ENCODE peak calls at places on chromosomes 2 and 18, in seven cellular contexts. R, O, F, P, T, Z and B are unnamed samples.
A peak's percentile ranks its signal among the peaks of the same experiment; 100 is the strongest.

GRCh38 chr18:55265130-55265675 is 305.9 kb upstream of the CCDC68 start:
- DNase-seq in Z (no peak), P (no peak), F (no peak), R (no peak), T (no peak), O (no peak), B (no peak)

GRCh38 chr2:207126724-207127314 is 38.9 kb downstream of the KLF7 start:
- DNase-seq in F (no peak), T (no peak), R (no peak), P (no peak), Z (no peak), O (no peak), B (no peak)

GRCh38 chr2:118224144-118224887 is 136.0 kb downstream of the INSIG2 start:
- DNase-seq in O (peak; percentile 27), P (peak; percentile 36), R (peak; percentile 27), T (peak; percentile 1), F (peak; percentile 48), Z (no peak), B (no peak)

GRCh38 chr18:47683774-47684173 is 246.7 kb downstream of the SMAD2 start:
- DNase-seq in O (no peak), P (no peak), F (no peak), T (no peak), R (no peak), Z (no peak), B (no peak)

GRCh38 chr2:27929916-27930486 is 39.5 kb downstream of the BABAM2 start:
- DNase-seq in O (no peak), Z (no peak), R (no peak), P (no peak), F (no peak), T (no peak), B (no peak)

GRCh38 chr18:79585395-79586370 is 93.9 kb upstream of the CTDP1 start:
- DNase-seq in O (no peak), T (no peak), Z (no peak), F (peak; percentile 37), R (no peak), P (no peak), B (peak; percentile 92)

GRCh38 chr2:52074139-52074719 is 1042.3 kb upstream of the NRXN1 start:
- DNase-seq in O (no peak), T (no peak), Z (no peak), F (no peak), R (no peak), P (no peak), B (no peak)

GRCh38 chr2:238967978-238968360 is 120.1 kb downstream of the TWIST2 start:
- DNase-seq in P (no peak), Z (no peak), O (no peak), R (no peak), T (no peak), F (no peak), B (no peak)

GRCh38 chr18:12998332-12999060 is 7.3 kb downstream of the CEP192 start:
- DNase-seq in O (no peak), T (no peak), R (no peak), Z (no peak), P (no peak), F (no peak), B (no peak)

GRCh38 chr2:158154596-158154995 is 52.9 kb downstream of the UPP2 start:
- DNase-seq in O (no peak), Z (no peak), R (no peak), P (no peak), T (no peak), F (no peak), B (no peak)

GRCh38 chr2:26161926-26162325 is 11.0 kb upstream of the GAREM2 start:
- DNase-seq in T (no peak), F (no peak), R (no peak), O (no peak), P (no peak), Z (no peak), B (no peak)

GRCh38 chr2:70310899-70311298 is 9.0 kb upstream of the FAM136A start:
- DNase-seq in F (no peak), Z (no peak), R (no peak), P (no peak), O (no peak), T (no peak), B (no peak)

GRCh38 chr2:189366349-189366748 is 74.9 kb upstream of the WDR75 start:
- DNase-seq in T (no peak), R (no peak), P (no peak), Z (no peak), F (no peak), O (no peak), B (no peak)

GRCh38 chr18:74425876-74426275 is 31.2 kb downstream of the DIPK1C start:
- DNase-seq in Z (no peak), T (no peak), F (no peak), R (no peak), O (no peak), P (no peak), B (no peak)

GRCh38 chr18:57881818-57882413 is 78.8 kb upstream of the ATP8B1 start:
- DNase-seq in P (peak; percentile 71), O (peak; percentile 46), R (peak; percentile 44), Z (peak; percentile 33), T (peak; percentile 1), F (peak; percentile 54), B (no peak)

GRCh38 chr2:172093416-172094318 is 8.4 kb downstream of the DLX1 start:
- DNase-seq in P (no peak), Z (no peak), F (no peak), R (no peak), O (no peak), T (no peak), B (no peak)

GRCh38 chr2:158979775-158980174 is 11.3 kb downstream of the TANC1 start:
- DNase-seq in F (no peak), R (no peak), T (no peak), P (no peak), O (no peak), Z (no peak), B (no peak)

GRCh38 chr2:96953611-96954489 is 32.5 kb downstream of the FAM178B start:
- DNase-seq in R (no peak), O (peak; percentile 4), F (no peak), T (no peak), P (no peak), Z (no peak), B (peak; percentile 66)

GRCh38 chr2:10913501-10914271 is 2.0 kb downstream of the KCNF1 start:
- DNase-seq in F (no peak), R (no peak), P (no peak), O (no peak), Z (no peak), T (no peak), B (peak; percentile 89)

GRCh38 chr2:207835805-207836204 is 66.1 kb upstream of the FZD5 start:
- DNase-seq in P (no peak), R (no peak), O (no peak), T (no peak), F (no peak), Z (no peak), B (no peak)

GRCh38 chr2:128563348-128563687 is 244.7 kb upstream of the HS6ST1 start:
- DNase-seq in F (peak; percentile 77), P (no peak), Z (no peak), T (no peak), O (no peak), R (no peak), B (no peak)

GRCh38 chr18:64444819-64445218 is 295.9 kb upstream of the LINC00305 start:
- DNase-seq in R (no peak), Z (no peak), F (no peak), P (no peak), T (no peak), O (no peak), B (no peak)

GRCh38 chr2:230793573-230794359 is 71.0 kb upstream of the ITM2C start:
- DNase-seq in T (peak; percentile 47), R (peak; percentile 35), P (no peak), Z (peak; percentile 65), F (peak; percentile 78), O (peak; percentile 57), B (no peak)

GRCh38 chr2:240648155-240648649 is 22.9 kb downstream of the GPR35 start:
- DNase-seq in O (no peak), T (no peak), Z (no peak), P (no peak), R (no peak), F (no peak), B (no peak)

GRCh38 chr2:197073701-197074433 is 147.4 kb upstream of the PGAP1 start:
- DNase-seq in R (no peak), P (no peak), O (no peak), F (peak; percentile 89), T (no peak), Z (no peak), B (no peak)

GRCh38 chr2:219697811-219698683 is 70.6 kb downstream of the SLC4A3 start:
- DNase-seq in R (no peak), O (no peak), F (peak; percentile 62), P (no peak), Z (no peak), T (no peak), B (no peak)